ENCODE peak calls at places on chromosomes 5 and 9, in six cellular contexts. D is IMR-90, H is A549, V is K562, P is GM23248, Q is neural progenitor cell. E is an unnamed sample.

GRCh38 chr5:60287174-60287771 is 393.7 kb upstream of the PDE4D start:
- DNase-seq in D (peak; percentile 16), H (peak; percentile 18), V (peak; percentile 28), P (peak; percentile 52), Q (peak; percentile 91), E (peak; percentile 52)

GRCh38 chr9:80664327-80665210 is 1024.8 kb downstream of the TLE1 start:
- DNase-seq in D (peak; percentile 21), H (peak; percentile 6), V (no peak), P (no peak), Q (peak; percentile 10), E (peak; percentile 54)

GRCh38 chr5:102946971-102947370 is 173.0 kb downstream of the GIN1 start:
- DNase-seq in D (no peak), H (no peak), V (no peak), P (no peak), Q (peak; percentile 51), E (no peak)

GRCh38 chr9:25964239-25964638 is 286.0 kb upstream of the TUSC1 start:
- DNase-seq in D (peak; percentile 82), H (peak; percentile 8), V (no peak), P (peak; percentile 77), Q (peak; percentile 73), E (peak; percentile 59)

GRCh38 chr5:80318212-80318611 is 1.6 kb upstream of the SPZ1 start:
- DNase-seq in D (peak; percentile 28), H (no peak), V (no peak), P (peak; percentile 79), Q (no peak), E (no peak)

GRCh38 chr5:146878471-146879172 is at the start of gene PPP2R2B:
- DNase-seq in D (peak; percentile 1), H (no peak), V (no peak), P (peak; percentile 57), Q (peak; percentile 89), E (peak; percentile 57)

GRCh38 chr5:74434124-74434899 is 206.2 kb downstream of the ENC1 start:
- DNase-seq in D (no peak), H (no peak), V (no peak), P (no peak), Q (peak; percentile 74), E (no peak)

GRCh38 chr9:77028478-77028877 is 9.0 kb downstream of the FOXB2 start:
- DNase-seq in D (no peak), H (no peak), V (no peak), P (no peak), Q (no peak), E (no peak)

GRCh38 chr9:112074250-112075008 is 100.7 kb downstream of the SUSD1 start:
- DNase-seq in D (peak; percentile 98), H (no peak), V (peak; percentile 41), P (peak; percentile 90), Q (peak; percentile 79), E (peak; percentile 62)

GRCh38 chr5:124639095-124639665 is 107.3 kb downstream of the ZNF608 start:
- DNase-seq in D (no peak), H (no peak), V (no peak), P (no peak), Q (peak; percentile 51), E (no peak)

GRCh38 chr9:137606005-137606601 is 617 bp downstream of the ARRDC1 start:
- DNase-seq in D (no peak), H (no peak), V (no peak), P (peak; percentile 48), Q (peak; percentile 56), E (no peak)

GRCh38 chr9:15287309-15287708 is 19.7 kb downstream of the TTC39B start:
- DNase-seq in D (no peak), H (no peak), V (no peak), P (no peak), Q (peak; percentile 45), E (no peak)

GRCh38 chr5:52702877-52703276 is 84.8 kb upstream of the ITGA1 start:
- DNase-seq in D (no peak), H (no peak), V (no peak), P (peak; percentile 40), Q (no peak), E (no peak)

GRCh38 chr9:88400021-88400420 is 11.8 kb downstream of the SPIN1 start:
- DNase-seq in D (peak; percentile 92), H (no peak), V (no peak), P (peak; percentile 86), Q (no peak), E (peak; percentile 70)

GRCh38 chr9:125655074-125655633 is 51.9 kb downstream of the MAPKAP1 start:
- DNase-seq in D (no peak), H (no peak), V (no peak), P (peak; percentile 21), Q (no peak), E (no peak)
- H3K4me2 ChIP-seq in D (no peak overlapping the region), H (no peak overlapping the region), V (no peak overlapping the region), P (peak overlapping the region; percentile 25), Q (peak overlapping the region; percentile 67), E (no peak overlapping the region)

DNA sequence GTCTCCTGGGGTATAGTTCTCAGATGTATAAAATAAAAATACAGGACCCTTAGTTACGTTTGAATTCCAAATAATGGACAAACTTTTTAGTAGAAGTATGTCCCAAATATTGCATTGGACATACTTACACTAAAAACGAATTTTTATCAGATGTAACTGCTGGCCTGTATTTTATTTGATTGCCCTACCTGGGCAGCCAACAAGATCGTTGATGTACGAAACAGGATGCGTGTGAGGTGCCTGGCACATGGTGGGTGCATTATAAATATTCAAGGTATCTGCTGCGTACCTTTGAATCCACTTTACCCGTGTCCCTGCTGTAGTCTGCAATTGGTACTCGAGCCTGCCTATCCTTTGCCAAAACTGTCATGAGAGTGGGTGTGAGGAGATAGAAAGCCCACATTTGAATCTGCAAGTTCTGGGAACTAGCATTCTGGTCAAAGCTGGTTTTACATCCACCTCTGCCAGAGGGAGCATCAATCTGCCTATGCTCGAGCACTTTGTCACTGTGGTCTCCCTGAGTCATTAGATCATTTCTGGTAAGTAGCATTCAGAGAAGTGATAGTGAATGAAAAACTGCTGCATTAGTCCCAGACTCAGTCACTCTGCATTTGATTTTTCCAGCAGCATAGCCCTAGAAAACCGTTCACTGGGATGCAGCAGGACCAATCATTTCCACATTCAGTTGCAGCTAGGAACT is 133.7 kb upstream of the IQGAP2 start:
- DNase-seq in D (no peak), H (no peak), V (no peak), P (no peak), Q (no peak), E (no peak)
- H3K4me2 ChIP-seq in D (no peak overlapping the region), H (no peak overlapping the region), V (no peak overlapping the region), P (no peak overlapping the region), Q (no peak overlapping the region), E (no peak overlapping the region)

GRCh38 chr9:133002147-133003070 is 23.9 kb downstream of the GFI1B start:
- DNase-seq in D (no peak), H (no peak), V (no peak), P (no peak), Q (no peak), E (peak; percentile 88)

GRCh38 chr9:133005221-133005760 is 25.5 kb upstream of the GTF3C5 start:
- DNase-seq in D (no peak), H (no peak), V (no peak), P (no peak), Q (no peak), E (no peak)

GRCh38 chr9:133004091-133005072 is 25.9 kb downstream of the GFI1B start:
- DNase-seq in D (no peak), H (no peak), V (peak; percentile 97), P (no peak), Q (no peak), E (no peak)

GRCh38 chr9:133003071-133003461 is 24.6 kb downstream of the GFI1B start:
- DNase-seq in D (no peak), H (no peak), V (peak; percentile 35), P (no peak), Q (no peak), E (no peak)

DNA sequence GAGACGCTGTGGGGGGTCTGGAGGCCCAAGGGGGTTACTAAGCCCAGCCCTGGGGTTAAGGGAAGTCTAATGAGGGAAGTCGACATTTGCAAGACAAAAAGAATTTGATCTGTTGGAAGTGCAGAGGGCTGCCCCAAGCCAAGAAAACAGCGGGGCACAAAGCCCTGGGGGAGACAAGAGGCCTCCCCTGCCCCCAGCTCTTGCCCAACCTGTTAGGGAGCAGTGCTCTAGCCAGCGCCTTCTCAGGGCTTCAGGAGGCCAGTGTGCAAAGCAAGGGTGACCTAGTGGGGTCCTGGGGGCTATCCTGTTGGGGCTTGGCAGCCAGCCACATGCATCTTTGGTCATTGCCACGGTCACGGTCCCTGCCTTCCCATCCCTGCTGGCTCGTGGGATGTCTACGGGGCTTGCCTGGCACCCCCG is 25.2 kb downstream of the GFI1B start:
- DNase-seq in D (no peak), H (no peak), V (no peak), P (no peak), Q (peak; percentile 63), E (no peak)
- H3K4me2 ChIP-seq in D (no peak overlapping the region), H (no peak overlapping the region), V (peak overlapping the region; percentile 76), P (no peak overlapping the region), Q (peak overlapping the region; percentile 49), E (no peak overlapping the region)

GRCh38 chr9:86707932-86708510 is 239.3 kb downstream of the GAS1 start:
- DNase-seq in D (no peak), H (no peak), V (no peak), P (no peak), Q (no peak), E (no peak)
- H3K4me2 ChIP-seq in D (no peak overlapping the region), H (no peak overlapping the region), V (no peak overlapping the region), P (no peak overlapping the region), Q (no peak overlapping the region), E (no peak overlapping the region)

DNA sequence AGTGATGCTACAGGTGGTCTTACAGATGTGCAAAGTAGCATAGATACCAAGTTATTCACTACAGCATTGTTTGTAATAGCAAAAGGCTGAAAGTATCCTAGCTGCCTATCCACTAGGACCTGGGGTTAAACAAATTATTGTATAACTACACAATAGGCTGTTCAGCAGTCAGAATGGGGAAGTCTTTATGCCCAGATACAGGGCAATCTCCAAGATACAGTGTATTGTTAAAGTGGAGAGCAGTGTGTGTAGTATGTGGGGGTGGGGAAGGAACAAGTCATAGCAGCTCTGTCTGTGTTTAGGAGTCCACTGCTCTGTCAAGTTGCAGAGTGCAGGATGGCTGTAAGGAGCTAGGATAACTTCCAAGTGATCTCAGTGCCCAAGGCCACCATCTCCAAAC is 5.5 kb downstream of the PCYOX1L start:
- DNase-seq in D (no peak), H (no peak), V (no peak), P (no peak), Q (no peak), E (no peak)
- H3K4me2 ChIP-seq in D (no peak overlapping the region), H (no peak overlapping the region), V (no peak overlapping the region), P (no peak overlapping the region), Q (no peak overlapping the region), E (no peak overlapping the region)

GRCh38 chr5:168867271-168867670 is 288.1 kb upstream of the PANK3 start:
- DNase-seq in D (no peak), H (no peak), V (no peak), P (no peak), Q (no peak), E (no peak)
- H3K4me2 ChIP-seq in D (no peak overlapping the region), H (no peak overlapping the region), V (no peak overlapping the region), P (no peak overlapping the region), Q (no peak overlapping the region), E (no peak overlapping the region)

GRCh38 chr9:131713016-131713415 is 26.9 kb downstream of the RAPGEF1 start:
- DNase-seq in D (no peak), H (no peak), V (no peak), P (no peak), Q (no peak), E (no peak)
- H3K4me2 ChIP-seq in D (no peak overlapping the region), H (no peak overlapping the region), V (no peak overlapping the region), P (no peak overlapping the region), Q (no peak overlapping the region), E (no peak overlapping the region)